ENCODE peak calls at places on chromosomes 16 and 17, in seven cellular contexts. I is KG1; J is EH; D is AG08396; R is stimulated activated naive CD4-positive, alpha-beta T cell; M is CD4-positive, alpha-beta T cell; O is T-helper 17 cell. H is an unnamed sample.

GRCh38 chr17:81701288-81702071 is 1.7 kb upstream of the MRPL12 start:
- DNase-seq in I (no peak), J (peak), D (no peak), R (no peak), M (no peak), O (no peak), H (no peak)

GRCh38 chr17:35184274-35184673 is 9.9 kb downstream of the SLC35G3 start:
- DNase-seq in I (no peak), J (no peak), D (no peak), R (no peak), M (no peak), O (no peak), H (no peak)

GRCh38 chr17:69812240-69812837 is 262.7 kb upstream of the KCNJ16 start:
- DNase-seq in I (no peak), J (peak), D (no peak), R (no peak), M (no peak), O (no peak), H (no peak)

GRCh38 chr17:12398636-12399035 is 267.1 kb upstream of the MYOCD start:
- DNase-seq in I (no peak), J (no peak), D (no peak), R (no peak), M (no peak), O (no peak), H (no peak)

GRCh38 chr17:44241104-44241503 is 21.6 kb upstream of the UBTF start:
- DNase-seq in I (no peak), J (no peak), D (no peak), R (no peak), M (no peak), O (no peak), H (no peak)

GRCh38 chr17:37844158-37844976 is 79.8 kb upstream of the TBC1D3K start:
- DNase-seq in I (no peak), J (peak), D (peak), R (peak), M (peak), O (peak), H (peak)

GRCh38 chr17:82978765-82979349 is 100.6 kb upstream of the METRNL start:
- DNase-seq in I (peak), J (no peak), D (no peak), R (peak), M (no peak), O (no peak), H (no peak)

GRCh38 chr17:56948491-56948890 is 12.4 kb downstream of the COIL start:
- DNase-seq in I (no peak), J (no peak), D (peak), R (no peak), M (no peak), O (no peak), H (no peak)

GRCh38 chr17:75268931-75269330 is 2.1 kb downstream of the MIF4GD start:
- DNase-seq in I (no peak), J (no peak), D (no peak), R (no peak), M (no peak), O (no peak), H (no peak)

GRCh38 chr17:48611213-48611612 is 396 bp upstream of the HOXB7 start:
- DNase-seq in I (no peak), J (no peak), D (no peak), R (no peak), M (no peak), O (no peak), H (no peak)

GRCh38 chr17:80104321-80104955 is 3.1 kb downstream of the GAA start:
- DNase-seq in I (no peak), J (peak), D (no peak), R (no peak), M (no peak), O (no peak), H (no peak)

GRCh38 chr17:82961366-82962162 is 117.8 kb upstream of the METRNL start:
- DNase-seq in I (no peak), J (no peak), D (no peak), R (no peak), M (no peak), O (no peak), H (no peak)

GRCh38 chr17:14046978-14047377 is 22.3 kb upstream of the COX10 start:
- DNase-seq in I (no peak), J (no peak), D (no peak), R (no peak), M (no peak), O (no peak), H (no peak)

GRCh38 chr16:85152414-85153030 is 40.2 kb upstream of the CIBAR2 start:
- DNase-seq in I (no peak), J (no peak), D (no peak), R (no peak), M (no peak), O (no peak), H (no peak)

GRCh38 chr17:50893183-50893993 is 27.2 kb upstream of the TOB1 start:
- DNase-seq in I (no peak), J (no peak), D (no peak), R (no peak), M (no peak), O (no peak), H (peak)

GRCh38 chr17:57750109-57750845 is 5.2 kb upstream of the CCDC182 start:
- DNase-seq in I (peak), J (no peak), D (no peak), R (no peak), M (no peak), O (no peak), H (no peak)

GRCh38 chr17:9074106-9074505 is 52.8 kb downstream of the NTN1 start:
- DNase-seq in I (no peak), J (no peak), D (no peak), R (no peak), M (no peak), O (no peak), H (no peak)

GRCh38 chr16:29729116-29729521 is 16.7 kb downstream of the C16orf54 start:
- DNase-seq in I (no peak), J (peak), D (peak), R (no peak), M (no peak), O (no peak), H (no peak)

GRCh38 chr17:62717589-62718342 is 90.3 kb downstream of the MRC2 start:
- DNase-seq in I (no peak), J (no peak), D (no peak), R (no peak), M (no peak), O (no peak), H (no peak)

GRCh38 chr16:49748322-49748721 is 107.6 kb downstream of the ZNF423 start:
- DNase-seq in I (no peak), J (no peak), D (no peak), R (no peak), M (no peak), O (no peak), H (no peak)

GRCh38 chr16:53817117-53817516 is 113.2 kb downstream of the FTO start:
- DNase-seq in I (no peak), J (peak), D (peak), R (no peak), M (no peak), O (no peak), H (no peak)

GRCh38 chr16:88535181-88535856 is 34.9 kb upstream of the ZC3H18 start:
- DNase-seq in I (no peak), J (no peak), D (no peak), R (no peak), M (no peak), O (no peak), H (no peak)

GRCh38 chr17:60248618-60249516 is 99.1 kb downstream of the CA4 start:
- DNase-seq in I (no peak), J (peak), D (no peak), R (no peak), M (no peak), O (no peak), H (no peak)

GRCh38 chr16:50881331-50881830 is 139.5 kb downstream of the CYLD start:
- DNase-seq in I (no peak), J (no peak), D (no peak), R (no peak), M (no peak), O (no peak), H (no peak)

GRCh38 chr17:81994593-81995462 is 17.4 kb downstream of the ASPSCR1 start:
- DNase-seq in I (no peak), J (no peak), D (no peak), R (no peak), M (no peak), O (no peak), H (no peak)

GRCh38 chr16:2926660-2927646 is 15.2 kb downstream of the FLYWCH1 start:
- DNase-seq in I (peak), J (peak), D (peak), R (peak), M (peak), O (peak), H (peak)

GRCh38 chr17:11308550-11308949 is 67.5 kb downstream of the SHISA6 start:
- DNase-seq in I (no peak), J (no peak), D (no peak), R (no peak), M (no peak), O (no peak), H (no peak)

GRCh38 chr17:14051692-14052091 is 17.6 kb upstream of the COX10 start:
- DNase-seq in I (no peak), J (no peak), D (no peak), R (no peak), M (no peak), O (no peak), H (no peak)

GRCh38 chr16:67150833-67151396 is at the start of gene B3GNT9:
- DNase-seq in I (no peak), J (peak), D (peak), R (no peak), M (no peak), O (no peak), H (peak)

GRCh38 chr17:17269926-17270773 is 10.9 kb downstream of the COPS3 start:
- DNase-seq in I (no peak), J (peak), D (no peak), R (no peak), M (no peak), O (no peak), H (no peak)